ENCODE peak calls at places on chromosome 20, in four cellular contexts. X is ovary, W is psoas muscle, A is tibial nerve. R is an unnamed sample.

GRCh38 chr20:63127700-63128364 is 88.1 kb downstream of the YTHDF1 start:
- DNase-seq in X (no peak), W (no peak), A (no peak), R (no peak)

GRCh38 chr20:41137412-41138216 is at the start of gene PLCG1:
- DNase-seq in W (peak; percentile 79), A (peak; percentile 64), X (peak; percentile 88), R (peak; percentile 81)

GRCh38 chr20:36493801-36494114 is 47.6 kb upstream of the MYL9 start:
- DNase-seq in W (peak; percentile 85), A (peak; percentile 70), X (peak; percentile 73), R (no peak)

GRCh38 chr20:60262967-60263603 is 304.9 kb downstream of the CDH26 start:
- DNase-seq in X (no peak), W (peak; percentile 26), A (no peak), R (no peak)

GRCh38 chr20:55173601-55174000 is 698.2 kb downstream of the DOK5 start:
- DNase-seq in A (peak; percentile 26), W (no peak), X (peak; percentile 35), R (no peak)

GRCh38 chr20:46838002-46838401 is 56.6 kb upstream of the EYA2 start:
- DNase-seq in A (no peak), X (no peak), W (no peak), R (no peak)

GRCh38 chr20:63009988-63010769 is 3.4 kb upstream of the BHLHE23 start:
- DNase-seq in A (no peak), X (no peak), W (no peak), R (peak; percentile 53)

GRCh38 chr20:52224920-52225319 is 33.3 kb upstream of the ZFP64 start:
- DNase-seq in X (no peak), W (no peak), A (no peak), R (no peak)

GRCh38 chr20:11982289-11982957 is 64.7 kb downstream of the BTBD3 start:
- DNase-seq in X (no peak), A (no peak), W (no peak), R (no peak)

GRCh38 chr20:50932016-50932338 is 740 bp upstream of the ADNP start:
- DNase-seq in A (no peak), W (no peak), X (no peak), R (no peak)

GRCh38 chr20:16107172-16107870 is 465.9 kb downstream of the KIF16B start:
- DNase-seq in X (no peak), W (no peak), A (no peak), R (no peak)

GRCh38 chr20:22353586-22353985 is 230.8 kb downstream of the FOXA2 start:
- DNase-seq in W (no peak), X (no peak), A (no peak), R (no peak)

GRCh38 chr20:35776513-35777101 is 4.8 kb downstream of the PHF20 start:
- DNase-seq in A (peak; percentile 81), W (peak; percentile 64), X (no peak), R (no peak)

GRCh38 chr20:22821826-22822225 is 213.3 kb upstream of the SSTR4 start:
- DNase-seq in X (no peak), A (no peak), W (no peak), R (no peak)

GRCh38 chr20:11076434-11076833 is 402.6 kb upstream of the JAG1 start:
- DNase-seq in W (no peak), X (no peak), A (no peak), R (no peak)

GRCh38 chr20:49983848-49984408 is 1.1 kb downstream of the SNAI1 start:
- DNase-seq in W (peak; percentile 30), A (no peak), X (peak; percentile 64), R (peak; percentile 60)

GRCh38 chr20:9999660-10000059 is 35.1 kb upstream of the ANKEF1 start:
- DNase-seq in X (no peak), W (no peak), A (peak; percentile 18), R (no peak)

GRCh38 chr20:22652685-22653568 is 68.6 kb upstream of the FOXA2 start:
- DNase-seq in X (no peak), A (no peak), W (no peak), R (no peak)

GRCh38 chr20:63957690-63958441 is 1.6 kb upstream of the UCKL1 start:
- DNase-seq in X (no peak), A (no peak), W (no peak), R (peak; percentile 73)

GRCh38 chr20:52127309-52127708 is 64.3 kb downstream of the ZFP64 start:
- DNase-seq in A (no peak), X (no peak), W (no peak), R (no peak)

GRCh38 chr20:17316316-17317038 is 89.6 kb downstream of the PCSK2 start:
- DNase-seq in A (no peak), X (no peak), W (no peak), R (no peak)

GRCh38 chr20:64110411-64111068 is 3.2 kb upstream of the NPBWR2 start:
- DNase-seq in A (no peak), W (no peak), X (peak; percentile 8), R (peak; percentile 49)

GRCh38 chr20:49969234-49969633 is 13.5 kb upstream of the SNAI1 start:
- DNase-seq in W (no peak), A (no peak), X (no peak), R (no peak)

DNA sequence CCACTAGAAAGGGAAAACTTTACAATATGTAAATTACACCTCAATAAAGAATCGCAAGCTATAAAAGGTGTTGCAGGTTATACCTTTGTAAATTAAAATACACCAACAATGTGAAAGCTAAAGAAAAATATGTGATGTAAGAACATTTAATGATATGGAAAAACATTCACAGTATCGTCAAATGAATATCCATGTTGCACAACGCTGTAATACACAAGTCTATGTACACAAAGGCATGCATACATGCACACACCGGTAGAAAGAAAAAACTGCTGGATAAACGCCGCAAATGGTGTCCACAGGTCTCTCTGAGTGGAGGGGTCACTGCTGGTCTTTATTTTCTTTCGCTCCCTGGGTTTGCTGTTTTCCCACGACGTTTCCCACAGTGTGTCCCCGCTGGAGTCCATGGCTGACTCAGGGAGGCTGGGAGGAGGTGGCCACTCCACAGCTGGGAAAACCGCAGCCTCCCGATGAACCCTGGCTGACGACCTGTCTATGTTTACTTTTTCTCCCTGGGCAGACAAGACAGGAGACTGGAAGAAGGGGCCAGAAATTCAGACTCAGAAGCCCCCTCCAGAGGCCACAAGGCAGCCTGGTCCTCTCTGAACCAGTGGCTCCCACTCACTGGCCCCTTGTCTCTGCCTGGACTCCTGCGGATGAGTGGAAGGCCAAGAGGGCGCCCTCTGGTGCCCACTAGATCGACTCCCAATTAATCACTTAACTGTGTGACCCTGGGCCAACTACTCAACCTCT is 13.0 kb upstream of the BPI start:
- DNase-seq in X (no peak), W (peak; percentile 39), A (no peak), R (no peak)
- TF ChIP-seq CTCF in X (no peak), W (peak; percentile 11), A (no peak), R (peak; percentile 14)

DNA sequence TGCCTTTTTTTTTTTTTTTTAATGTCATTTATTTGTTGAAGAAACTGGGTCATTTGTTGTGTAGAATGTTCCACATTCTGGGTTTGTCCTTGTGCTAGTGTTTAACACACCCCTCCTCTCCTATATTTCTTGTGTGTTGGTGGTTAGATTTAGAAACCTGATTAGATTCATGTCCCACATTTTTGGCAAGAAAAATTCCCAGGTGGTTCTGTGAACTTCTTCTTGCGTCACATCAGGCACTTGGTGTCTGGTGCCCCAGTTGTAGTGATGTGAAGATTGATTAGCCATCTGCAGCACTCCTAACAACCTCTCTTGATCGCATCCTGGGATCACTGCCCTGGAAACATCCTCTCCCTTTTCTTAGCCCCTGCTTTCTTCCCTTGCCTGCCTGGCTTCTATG is 7.8 kb downstream of the PIGT start:
- DNase-seq in X (no peak), W (no peak), A (no peak), R (no peak)
- H3K36me3 ChIP-seq in X (no peaks in the 10 kb centered on the region), W (peaks cover 80% of the 10 kb centered on the region), A (peaks cover 30% of the 10 kb centered on the region), R (no peaks in the 10 kb centered on the region)

GRCh38 chr20:3894796-3895195 is 5.6 kb downstream of the PANK2 start:
- DNase-seq in A (no peak), X (no peak), W (no peak), R (no peak)
- H3K4me1 ChIP-seq in A (peaks cover 94% of the 10 kb centered on the region), X (peaks cover 24% of the 10 kb centered on the region), W (peaks cover 40% of the 10 kb centered on the region), R (peaks cover 35% of the 10 kb centered on the region)

GRCh38 chr20:57651977-57652864 is 32.0 kb upstream of the ZBP1 start:
- DNase-seq in A (peak; percentile 4), X (peak; percentile 26), W (no peak), R (peak; percentile 78)

GRCh38 chr20:57653910-57654309 is 33.7 kb upstream of the ZBP1 start:
- DNase-seq in A (no peak), W (no peak), X (peak; percentile 9), R (no peak)

GRCh38 chr20:57654363-57654997 is 34.3 kb upstream of the ZBP1 start:
- DNase-seq in W (peak; percentile 26), X (peak; percentile 67), A (peak; percentile 60), R (no peak)

GRCh38 chr20:57653546-57653900 is 33.3 kb upstream of the ZBP1 start:
- DNase-seq in W (no peak), A (no peak), X (peak; percentile 15), R (peak; percentile 20)

DNA sequence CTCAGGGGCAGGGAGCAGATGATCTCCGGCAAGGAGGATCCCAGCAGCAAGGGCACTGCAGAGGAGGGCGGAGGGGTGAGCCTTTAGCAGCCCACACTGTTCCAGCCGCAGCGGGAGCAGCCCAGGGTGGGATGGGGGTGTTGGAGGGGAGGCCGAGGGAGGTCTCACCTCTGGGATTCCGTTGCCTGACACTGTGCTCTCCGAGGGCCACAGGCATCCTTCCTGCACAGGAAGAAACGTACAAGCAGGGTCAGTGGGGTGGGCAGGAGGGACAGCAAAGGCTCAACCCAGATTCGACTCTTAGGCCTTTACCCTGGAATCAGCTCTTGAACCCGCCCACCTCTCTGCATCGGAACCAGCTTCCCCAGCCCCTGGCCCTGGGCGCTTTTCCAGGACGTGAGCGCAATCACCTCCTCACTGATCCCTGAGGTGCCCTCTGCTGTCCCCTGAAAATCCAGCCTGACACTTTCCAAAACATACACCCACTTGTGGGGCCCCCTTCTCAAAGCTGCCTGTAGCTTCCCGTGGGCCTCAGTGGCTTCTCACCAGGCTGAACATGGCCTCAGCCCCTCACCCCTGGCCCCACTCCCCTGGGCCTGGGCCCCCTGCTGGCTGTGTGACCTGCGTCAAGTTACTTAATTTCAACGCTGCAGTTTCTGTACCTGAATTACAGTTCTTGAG is 32.8 kb upstream of the ZBP1 start:
- DNase-seq in A (peak; percentile 4), X (peak; percentile 21), W (no peak), R (peak; percentile 22)
- TF ChIP-seq CTCF in A (no peak), X (no peak), W (no peak), R (no peak)

DNA sequence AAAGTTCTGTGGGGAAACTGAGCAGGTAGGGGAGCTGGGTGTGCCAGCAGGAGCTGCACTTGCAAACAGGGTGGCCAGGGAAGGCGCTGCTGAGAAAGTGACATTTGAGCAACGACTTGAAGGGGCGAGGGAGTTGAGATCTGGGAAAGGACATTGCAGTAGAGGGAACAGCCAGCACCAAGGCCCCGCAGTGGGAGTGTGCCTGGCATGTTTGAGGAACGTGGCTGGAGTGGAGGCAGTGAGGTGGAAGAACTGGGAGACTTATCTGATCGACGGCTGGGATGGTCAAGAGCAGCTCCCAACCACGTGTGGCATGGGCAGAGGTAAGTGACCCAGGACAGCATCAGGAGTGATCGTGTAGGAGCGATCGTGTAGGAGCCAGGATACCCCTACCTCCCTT is 77.3 kb downstream of the TOX2 start:
- DNase-seq in A (no peak), X (no peak), W (no peak), R (no peak)
- H3K36me3 ChIP-seq in A (no peaks in the 10 kb centered on the region), X (no peaks in the 10 kb centered on the region), W (no peaks in the 10 kb centered on the region), R (no peaks in the 10 kb centered on the region)

DNA sequence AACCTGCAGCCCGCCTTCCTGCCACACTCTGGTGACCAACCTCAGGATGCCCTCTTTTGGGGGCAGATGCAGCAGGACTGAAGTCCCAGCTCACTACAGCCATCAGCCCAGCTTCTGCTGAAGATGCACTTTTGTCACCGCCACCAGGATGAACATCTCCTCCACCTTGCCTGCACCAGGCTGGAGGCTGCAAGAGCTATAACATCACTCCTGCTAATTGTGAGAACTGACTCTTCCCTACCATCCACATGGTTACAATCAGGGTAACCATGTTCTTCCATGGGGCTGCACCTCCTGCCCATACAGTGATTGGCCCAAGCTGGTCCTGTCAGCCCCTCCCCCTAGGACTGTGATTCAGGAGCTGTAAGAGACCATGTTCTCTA is 2.0 kb upstream of the ACTL10 start:
- DNase-seq in A (no peak), W (no peak), X (no peak), R (no peak)
- H3K4me1 ChIP-seq in A (peaks cover 49% of the 10 kb centered on the region), W (peaks cover 36% of the 10 kb centered on the region), X (peaks cover 9% of the 10 kb centered on the region), R (peaks cover 50% of the 10 kb centered on the region)

R was measured in left lung.